ENCODE peak calls at places on chromosomes 3 and 15, in five cellular contexts. K, R, D, V and P are unnamed samples.

GRCh38 chr3:189132125-189132744 is 39.5 kb upstream of the TPRG1 start:
- DNase-seq in V (no peak), D (peak; percentile 75), R (peak; percentile 17), K (no peak), P (no peak)

GRCh38 chr3:188683032-188683491 is 488.7 kb upstream of the TPRG1 start:
- DNase-seq in D (peak; percentile 85), R (no peak), K (no peak), V (peak; percentile 66), P (no peak)

GRCh38 chr15:93384886-93385285 is 295.9 kb upstream of the RGMA start:
- DNase-seq in D (no peak), K (no peak), R (no peak), V (no peak), P (no peak)

GRCh38 chr3:143416229-143416628 is 296.7 kb downstream of the CHST2 start:
- DNase-seq in R (no peak), K (no peak), V (no peak), D (no peak), P (no peak)

GRCh38 chr3:100615684-100616083 is 6.3 kb downstream of the ADGRG7 start:
- DNase-seq in V (no peak), D (peak; percentile 50), R (no peak), K (no peak), P (no peak)

GRCh38 chr3:106206165-106206564 is 337.4 kb upstream of the CBLB start:
- DNase-seq in D (peak; percentile 68), K (no peak), R (no peak), V (no peak), P (no peak)

GRCh38 chr15:35319354-35319753 is 226.6 kb downstream of the DPH6 start:
- DNase-seq in V (no peak), R (no peak), K (no peak), D (no peak), P (no peak)

GRCh38 chr3:120094776-120095225 is 554 bp upstream of the GSK3B start:
- DNase-seq in R (peak; percentile 100), V (peak; percentile 100), K (peak; percentile 99), D (peak; percentile 100), P (peak; percentile 100)

GRCh38 chr3:65268411-65268810 is 580.6 kb upstream of the ADAMTS9 start:
- DNase-seq in R (no peak), V (no peak), K (no peak), D (no peak), P (no peak)

GRCh38 chr3:121552797-121553196 is 7.0 kb upstream of the POLQ start:
- DNase-seq in V (no peak), R (no peak), K (no peak), D (no peak), P (no peak)

GRCh38 chr15:101047301-101047781 is 128.2 kb downstream of the LRRK1 start:
- DNase-seq in D (no peak), V (no peak), R (no peak), K (peak; percentile 35), P (peak; percentile 65)

GRCh38 chr3:112117826-112118571 is 15.0 kb downstream of the GCSAM start:
- DNase-seq in D (no peak), V (no peak), R (no peak), K (no peak), P (peak; percentile 60)

GRCh38 chr15:66254364-66255292 is 1.1 kb upstream of the MEGF11 start:
- DNase-seq in V (no peak), K (no peak), R (no peak), D (no peak), P (peak; percentile 80)

GRCh38 chr3:23312866-23313265 is 109.7 kb downstream of the UBE2E2 start:
- DNase-seq in R (no peak), K (no peak), V (no peak), D (no peak), P (no peak)

GRCh38 chr3:79202471-79203143 is 565.2 kb downstream of the ROBO1 start:
- DNase-seq in D (no peak), V (no peak), R (no peak), K (no peak), P (no peak)

GRCh38 chr3:102687851-102688555 is 253.2 kb downstream of the ZPLD1 start:
- DNase-seq in D (no peak), R (no peak), V (no peak), K (no peak), P (peak; percentile 79)

GRCh38 chr3:161028485-161029018 is 76.6 kb downstream of the B3GALNT1 start:
- DNase-seq in V (no peak), R (no peak), D (no peak), K (no peak), P (no peak)

GRCh38 chr15:76056931-76057330 is 2.9 kb upstream of the TMEM266 start:
- DNase-seq in D (no peak), V (no peak), K (no peak), R (no peak), P (no peak)

GRCh38 chr3:158105710-158106438 is at the start of gene SHOX2:
- DNase-seq in K (no peak), V (peak; percentile 69), R (no peak), D (peak; percentile 80), P (peak; percentile 88)

GRCh38 chr3:22451501-22451900 is 700.5 kb upstream of the ZNF385D start:
- DNase-seq in D (no peak), R (no peak), K (no peak), V (no peak), P (no peak)

GRCh38 chr3:13671536-13672233 is 122.8 kb downstream of the FBLN2 start:
- DNase-seq in D (no peak), V (no peak), R (no peak), K (no peak), P (no peak)

GRCh38 chr3:24264748-24265158 is 229.9 kb downstream of the THRB start:
- DNase-seq in K (no peak), D (peak; percentile 47), R (no peak), V (no peak), P (no peak)

GRCh38 chr3:148309390-148310035 is 388.2 kb upstream of the AGTR1 start:
- DNase-seq in V (no peak), D (peak; percentile 54), K (no peak), R (no peak), P (peak; percentile 70)

GRCh38 chr3:103810167-103810566 is 1375.4 kb downstream of the ZPLD1 start:
- DNase-seq in K (no peak), V (no peak), D (no peak), R (no peak), P (no peak)

GRCh38 chr15:83322061-83322460 is 37.6 kb upstream of the BNC1 start:
- DNase-seq in K (no peak), V (no peak), R (no peak), D (no peak), P (no peak)

GRCh38 chr3:189295089-189295488 is 123.3 kb downstream of the TPRG1 start:
- DNase-seq in D (no peak), R (no peak), K (no peak), V (no peak), P (no peak)

GRCh38 chr3:152056481-152056880 is 183.0 kb downstream of the SUCNR1 start:
- DNase-seq in R (no peak), K (no peak), D (no peak), V (no peak), P (no peak)

DNA sequence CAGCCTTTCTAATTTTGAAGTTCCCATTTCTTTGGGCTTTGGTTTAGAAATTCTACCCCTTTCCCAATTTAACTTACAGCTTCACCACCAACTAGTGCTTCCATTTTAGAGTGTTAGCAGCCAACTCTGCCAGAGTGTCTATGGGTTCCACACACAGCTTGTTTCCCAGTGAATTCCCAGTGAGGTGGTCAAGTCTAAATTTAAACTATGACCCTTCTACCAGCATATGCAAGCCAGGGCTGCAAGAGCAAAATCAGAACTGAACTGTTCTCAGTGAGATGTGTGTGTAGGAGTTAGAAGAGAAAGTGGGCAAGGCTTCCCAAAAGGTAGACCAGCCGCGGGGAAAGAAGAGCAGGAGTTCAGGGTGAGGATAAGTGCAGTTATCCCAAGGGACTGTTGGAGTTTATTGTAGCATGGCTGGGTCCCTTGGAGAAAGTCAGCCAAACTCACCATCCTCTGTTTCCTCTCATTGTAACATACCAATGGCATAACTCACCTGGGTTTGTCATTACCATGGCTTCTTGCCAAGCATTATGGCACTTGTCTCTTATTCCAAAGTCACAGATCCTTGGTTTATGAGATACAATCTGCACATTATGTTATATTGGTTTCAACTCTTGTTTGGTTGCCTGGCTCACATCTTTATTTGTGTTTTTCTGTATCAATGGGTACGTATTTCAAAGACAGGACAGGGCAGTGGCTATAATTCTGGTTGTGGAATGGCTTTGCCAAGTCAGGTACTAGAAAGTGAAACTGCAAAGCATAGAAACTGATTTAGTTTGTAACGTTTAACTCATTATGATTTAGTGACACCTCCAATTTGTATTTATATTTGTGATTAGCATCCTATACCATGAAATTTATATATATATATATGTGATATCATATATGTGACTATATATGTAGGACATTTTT is 130.2 kb upstream of the UMPS start:
- DNase-seq in R (peak; percentile 92), D (no peak), V (no peak), K (no peak), P (no peak)
- H3K4me3 ChIP-seq in R (no peak overlapping the region), D (no peak overlapping the region), V (peak overlapping the region; percentile 5), K (no peak overlapping the region), P (no peak overlapping the region)

GRCh38 chr3:128491900-128492352 is 1.1 kb downstream of the GATA2 start:
- DNase-seq in K (no peak), V (no peak), D (no peak), R (no peak), P (peak; percentile 72)
- H3K4me3 ChIP-seq in K (peak overlapping the region; percentile 58), V (peak overlapping the region; percentile 55), D (peak overlapping the region; percentile 68), R (peak overlapping the region; percentile 94), P (no peak overlapping the region)

DNA sequence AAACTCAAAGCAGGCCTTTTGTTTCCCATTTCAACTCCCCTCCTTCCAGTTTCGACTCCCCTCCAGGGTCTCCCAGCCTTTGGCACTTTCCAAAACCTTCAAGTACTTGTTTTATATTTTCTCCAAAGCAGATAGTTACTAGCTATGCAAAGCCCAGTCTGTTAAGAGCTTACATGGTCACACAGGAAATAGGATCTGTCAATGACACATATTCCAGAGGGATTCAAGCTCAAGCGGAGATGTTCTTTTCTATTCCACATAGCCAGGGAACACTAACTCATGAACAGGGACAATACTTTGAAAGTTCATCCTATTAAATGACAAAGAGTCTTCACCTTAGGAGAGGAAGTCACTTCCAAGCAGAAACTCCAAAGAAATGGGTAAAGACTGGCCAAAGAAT is 18.6 kb downstream of the SUCLG2 start:
- DNase-seq in R (no peak), D (peak; percentile 24), V (no peak), K (no peak), P (no peak)
- H3K4me3 ChIP-seq in R (no peak overlapping the region), D (no peak overlapping the region), V (no peak overlapping the region), K (no peak overlapping the region), P (no peak overlapping the region)

GRCh38 chr15:80880086-80880485 is 100.9 kb downstream of the CEMIP start:
- DNase-seq in D (no peak), R (no peak), V (no peak), K (no peak), P (no peak)

GRCh38 chr15:80878242-80878866 is 99.2 kb downstream of the CEMIP start:
- DNase-seq in K (no peak), V (no peak), R (no peak), D (no peak), P (no peak)

GRCh38 chr15:80875568-80875967 is 96.4 kb downstream of the CEMIP start:
- DNase-seq in V (no peak), K (peak; percentile 69), D (no peak), R (no peak), P (no peak)

GRCh38 chr15:80876034-80876433 is 96.9 kb downstream of the CEMIP start:
- DNase-seq in R (no peak), D (no peak), V (no peak), K (peak; percentile 64), P (no peak)

DNA sequence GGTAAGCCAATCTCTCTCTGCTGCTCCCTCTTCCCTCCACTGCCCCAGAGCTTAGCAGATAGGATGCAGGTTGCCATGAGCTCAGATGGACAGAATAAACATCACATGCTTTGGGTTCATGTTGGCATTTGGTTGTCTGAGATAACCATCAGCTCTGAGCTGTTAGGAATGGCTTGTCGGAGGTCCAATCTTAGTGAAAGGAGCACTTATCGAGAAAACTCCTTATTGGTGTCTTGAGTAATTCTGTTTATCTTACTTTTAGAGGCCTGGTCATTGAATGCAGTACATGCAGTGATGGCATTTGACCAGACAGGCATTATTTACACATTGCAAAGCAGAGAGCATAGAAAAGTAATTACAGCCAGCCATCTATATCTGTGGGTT is 99.7 kb downstream of the CEMIP start:
- DNase-seq in V (no peak), K (no peak), R (no peak), D (no peak), P (no peak)
- H3K4me3 ChIP-seq in V (no peak overlapping the region), K (no peak overlapping the region), R (no peak overlapping the region), D (no peak overlapping the region), P (no peak overlapping the region)